ENCODE peak calls at places on chromosomes 3 and 15, in ten cellular contexts. One of them, this sample, is unnamed.

GRCh38 chr3:8574040-8574669 is 70.4 kb downstream of the SSUH2 start:
- DNase-seq in GM23338: no peak
- DNase-seq in cardiac fibroblast: no peak
- DNase-seq in A549: no peak
- DNase-seq in activated B cell treated with CpG ODN at 0.5 μM for 24 hours: no peak
- DNase-seq in testis: no peak
- DNase-seq in HCT116: no peak
- DNase-seq in foreskin fibroblast: no peak
- DNase-seq in Peyer's patch: no peak
- DNase-seq in lower lobe of right lung: no peak
- DNase-seq in this sample: no peak

GRCh38 chr3:99544819-99545281 is 93.5 kb upstream of the COL8A1 start:
- DNase-seq in GM23338: no peak
- DNase-seq in cardiac fibroblast: peak; percentile 71
- DNase-seq in A549: no peak
- DNase-seq in activated B cell treated with CpG ODN at 0.5 μM for 24 hours: no peak
- DNase-seq in testis: peak; percentile 20
- DNase-seq in HCT116: no peak
- DNase-seq in foreskin fibroblast: peak; percentile 70
- DNase-seq in Peyer's patch: no peak
- DNase-seq in lower lobe of right lung: no peak
- DNase-seq in this sample: no peak

GRCh38 chr3:185658504-185658912 is 72.4 kb downstream of the SENP2 start:
- DNase-seq in GM23338: no peak
- DNase-seq in cardiac fibroblast: peak; percentile 98
- DNase-seq in A549: peak; percentile 13
- DNase-seq in activated B cell treated with CpG ODN at 0.5 μM for 24 hours: no peak
- DNase-seq in testis: peak; percentile 74
- DNase-seq in HCT116: no peak
- DNase-seq in foreskin fibroblast: peak; percentile 99
- DNase-seq in Peyer's patch: peak; percentile 80
- DNase-seq in lower lobe of right lung: no peak
- DNase-seq in this sample: no peak

GRCh38 chr3:112339609-112340008 is 6.7 kb downstream of the CD200 start:
- DNase-seq in GM23338: no peak
- DNase-seq in cardiac fibroblast: no peak
- DNase-seq in A549: no peak
- DNase-seq in activated B cell treated with CpG ODN at 0.5 μM for 24 hours: no peak
- DNase-seq in testis: no peak
- DNase-seq in HCT116: no peak
- DNase-seq in foreskin fibroblast: no peak
- DNase-seq in Peyer's patch: no peak
- DNase-seq in lower lobe of right lung: no peak
- DNase-seq in this sample: no peak

GRCh38 chr3:182180646-182181385 is 469.1 kb downstream of the SOX2 start:
- DNase-seq in GM23338: no peak
- DNase-seq in cardiac fibroblast: no peak
- DNase-seq in A549: no peak
- DNase-seq in activated B cell treated with CpG ODN at 0.5 μM for 24 hours: no peak
- DNase-seq in testis: no peak
- DNase-seq in HCT116: no peak
- DNase-seq in foreskin fibroblast: no peak
- DNase-seq in Peyer's patch: no peak
- DNase-seq in lower lobe of right lung: no peak
- DNase-seq in this sample: no peak

GRCh38 chr3:24435581-24435980 is 59.1 kb downstream of the THRB start:
- DNase-seq in GM23338: no peak
- DNase-seq in cardiac fibroblast: peak; percentile 29
- DNase-seq in A549: no peak
- DNase-seq in activated B cell treated with CpG ODN at 0.5 μM for 24 hours: no peak
- DNase-seq in testis: no peak
- DNase-seq in HCT116: no peak
- DNase-seq in foreskin fibroblast: no peak
- DNase-seq in Peyer's patch: no peak
- DNase-seq in lower lobe of right lung: no peak
- DNase-seq in this sample: no peak

GRCh38 chr3:113141543-113141942 is 69.8 kb upstream of the BOC start:
- DNase-seq in GM23338: no peak
- DNase-seq in cardiac fibroblast: no peak
- DNase-seq in A549: no peak
- DNase-seq in activated B cell treated with CpG ODN at 0.5 μM for 24 hours: no peak
- DNase-seq in testis: no peak
- DNase-seq in HCT116: no peak
- DNase-seq in foreskin fibroblast: no peak
- DNase-seq in Peyer's patch: no peak
- DNase-seq in lower lobe of right lung: no peak
- DNase-seq in this sample: no peak

GRCh38 chr3:179949428-179949827 is 87.3 kb downstream of the PEX5L start:
- DNase-seq in GM23338: peak; percentile 53
- DNase-seq in cardiac fibroblast: no peak
- DNase-seq in A549: no peak
- DNase-seq in activated B cell treated with CpG ODN at 0.5 μM for 24 hours: no peak
- DNase-seq in testis: no peak
- DNase-seq in HCT116: no peak
- DNase-seq in foreskin fibroblast: no peak
- DNase-seq in Peyer's patch: no peak
- DNase-seq in lower lobe of right lung: no peak
- DNase-seq in this sample: no peak

DNA sequence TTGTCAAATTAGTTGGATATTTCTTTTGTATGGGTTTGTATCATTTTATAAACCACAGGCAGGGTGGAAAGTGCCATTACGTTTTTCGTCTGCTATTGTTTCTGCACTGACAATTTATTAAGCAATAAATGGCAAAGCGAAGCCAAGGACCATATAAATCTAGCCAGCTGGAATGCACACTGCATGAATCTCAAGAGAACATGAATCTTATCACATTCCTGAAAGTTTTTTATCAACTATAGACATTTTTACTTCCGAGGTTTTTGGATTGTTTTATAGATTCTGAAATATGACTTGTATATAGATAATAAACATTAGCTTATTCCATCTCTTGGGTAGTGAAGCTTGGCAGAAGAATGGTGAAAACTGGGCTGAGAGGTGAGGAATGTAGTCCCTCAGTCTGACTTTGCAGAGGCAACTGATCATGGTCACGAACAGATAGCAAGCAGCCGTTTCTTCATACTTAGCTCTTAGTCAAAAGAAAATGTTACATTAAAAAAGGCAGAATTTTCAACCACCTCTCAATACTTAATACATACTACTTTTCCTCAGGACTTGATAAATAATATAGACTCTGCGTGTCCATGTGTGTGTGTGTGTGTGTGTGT is 102.7 kb downstream of the OSBPL10 start:
- DNase-seq in GM23338: no peak
- DNase-seq in cardiac fibroblast: peak; percentile 80
- DNase-seq in A549: no peak
- DNase-seq in activated B cell treated with CpG ODN at 0.5 μM for 24 hours: no peak
- DNase-seq in testis: no peak
- DNase-seq in HCT116: no peak
- DNase-seq in foreskin fibroblast: no peak
- DNase-seq in Peyer's patch: no peak
- DNase-seq in lower lobe of right lung: no peak
- DNase-seq in this sample: no peak
- TF ChIP-seq CTCF in GM23338: no peak
- TF ChIP-seq CTCF in cardiac fibroblast: no peak
- TF ChIP-seq CTCF in A549: no peak
- TF ChIP-seq CTCF in activated B cell treated with CpG ODN at 0.5 μM for 24 hours: no peak
- TF ChIP-seq CTCF in testis: no peak
- TF ChIP-seq CTCF in HCT116: no peak
- TF ChIP-seq CTCF in foreskin fibroblast: no peak
- TF ChIP-seq CTCF in Peyer's patch: no peak
- TF ChIP-seq CTCF in lower lobe of right lung: no peak
- TF ChIP-seq CTCF in this sample: no peak

DNA sequence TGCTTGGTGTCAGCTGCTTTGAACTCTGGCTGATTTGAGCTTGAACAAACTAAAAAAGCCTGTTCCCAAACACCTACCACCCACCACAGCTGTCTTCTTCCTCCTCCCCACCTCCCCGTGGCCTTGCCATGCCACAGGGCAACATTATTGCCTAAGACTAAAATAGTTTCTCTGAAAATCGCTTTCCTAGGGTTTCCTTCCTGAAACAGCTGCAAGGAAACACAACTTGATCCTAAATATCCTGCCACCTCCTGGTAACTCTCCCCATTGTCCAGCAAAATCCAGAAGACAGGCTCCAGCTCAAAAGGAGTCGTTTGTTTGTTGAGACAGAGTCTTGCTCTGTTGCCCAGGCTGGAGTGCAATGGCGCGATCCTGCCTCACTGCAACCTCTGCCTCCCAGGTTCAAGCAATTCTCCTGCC is 193.9 kb upstream of the TPM1 start:
- DNase-seq in GM23338: no peak
- DNase-seq in cardiac fibroblast: peak; percentile 46
- DNase-seq in A549: no peak
- DNase-seq in activated B cell treated with CpG ODN at 0.5 μM for 24 hours: no peak
- DNase-seq in testis: no peak
- DNase-seq in HCT116: no peak
- DNase-seq in foreskin fibroblast: peak; percentile 60
- DNase-seq in Peyer's patch: no peak
- DNase-seq in lower lobe of right lung: no peak
- DNase-seq in this sample: no peak
- TF ChIP-seq CTCF in GM23338: no peak
- TF ChIP-seq CTCF in cardiac fibroblast: no peak
- TF ChIP-seq CTCF in A549: peak; percentile 31
- TF ChIP-seq CTCF in activated B cell treated with CpG ODN at 0.5 μM for 24 hours: no peak
- TF ChIP-seq CTCF in testis: no peak
- TF ChIP-seq CTCF in HCT116: no peak
- TF ChIP-seq CTCF in foreskin fibroblast: no peak
- TF ChIP-seq CTCF in Peyer's patch: no peak
- TF ChIP-seq CTCF in lower lobe of right lung: peak; percentile 7
- TF ChIP-seq CTCF in this sample: no peak

GRCh38 chr15:49814709-49815108 is 193.9 kb downstream of the DTWD1 start:
- DNase-seq in GM23338: no peak
- DNase-seq in cardiac fibroblast: no peak
- DNase-seq in A549: no peak
- DNase-seq in activated B cell treated with CpG ODN at 0.5 μM for 24 hours: no peak
- DNase-seq in testis: no peak
- DNase-seq in HCT116: no peak
- DNase-seq in foreskin fibroblast: no peak
- DNase-seq in Peyer's patch: no peak
- DNase-seq in lower lobe of right lung: no peak
- DNase-seq in this sample: no peak

GRCh38 chr15:49813615-49814014 is 192.8 kb downstream of the DTWD1 start:
- DNase-seq in GM23338: no peak
- DNase-seq in cardiac fibroblast: no peak
- DNase-seq in A549: no peak
- DNase-seq in activated B cell treated with CpG ODN at 0.5 μM for 24 hours: no peak
- DNase-seq in testis: no peak
- DNase-seq in HCT116: no peak
- DNase-seq in foreskin fibroblast: no peak
- DNase-seq in Peyer's patch: no peak
- DNase-seq in lower lobe of right lung: no peak
- DNase-seq in this sample: no peak

GRCh38 chr15:49809894-49810594 is 189.2 kb downstream of the DTWD1 start:
- DNase-seq in GM23338: no peak
- DNase-seq in cardiac fibroblast: no peak
- DNase-seq in A549: no peak
- DNase-seq in activated B cell treated with CpG ODN at 0.5 μM for 24 hours: no peak
- DNase-seq in testis: no peak
- DNase-seq in HCT116: no peak
- DNase-seq in foreskin fibroblast: no peak
- DNase-seq in Peyer's patch: no peak
- DNase-seq in lower lobe of right lung: no peak
- DNase-seq in this sample: no peak

GRCh38 chr15:49808341-49808740 is 187.5 kb downstream of the DTWD1 start:
- DNase-seq in GM23338: no peak
- DNase-seq in cardiac fibroblast: no peak
- DNase-seq in A549: no peak
- DNase-seq in activated B cell treated with CpG ODN at 0.5 μM for 24 hours: no peak
- DNase-seq in testis: no peak
- DNase-seq in HCT116: no peak
- DNase-seq in foreskin fibroblast: no peak
- DNase-seq in Peyer's patch: no peak
- DNase-seq in lower lobe of right lung: no peak
- DNase-seq in this sample: no peak

GRCh38 chr15:49810651-49811175 is 189.9 kb downstream of the DTWD1 start:
- DNase-seq in GM23338: no peak
- DNase-seq in cardiac fibroblast: peak; percentile 29
- DNase-seq in A549: no peak
- DNase-seq in activated B cell treated with CpG ODN at 0.5 μM for 24 hours: no peak
- DNase-seq in testis: no peak
- DNase-seq in HCT116: no peak
- DNase-seq in foreskin fibroblast: no peak
- DNase-seq in Peyer's patch: no peak
- DNase-seq in lower lobe of right lung: no peak
- DNase-seq in this sample: no peak
- TF ChIP-seq CTCF in GM23338: no peak
- TF ChIP-seq CTCF in cardiac fibroblast: no peak
- TF ChIP-seq CTCF in A549: no peak
- TF ChIP-seq CTCF in activated B cell treated with CpG ODN at 0.5 μM for 24 hours: no peak
- TF ChIP-seq CTCF in testis: no peak
- TF ChIP-seq CTCF in HCT116: no peak
- TF ChIP-seq CTCF in foreskin fibroblast: no peak
- TF ChIP-seq CTCF in Peyer's patch: no peak
- TF ChIP-seq CTCF in lower lobe of right lung: no peak
- TF ChIP-seq CTCF in this sample: no peak

GRCh38 chr15:89088605-89089315 is 504 bp downstream of the ABHD2 start:
- DNase-seq in GM23338: peak; percentile 42
- DNase-seq in cardiac fibroblast: no peak
- DNase-seq in A549: no peak
- DNase-seq in activated B cell treated with CpG ODN at 0.5 μM for 24 hours: no peak
- DNase-seq in testis: no peak
- DNase-seq in HCT116: no peak
- DNase-seq in foreskin fibroblast: peak; percentile 53
- DNase-seq in Peyer's patch: peak; percentile 61
- DNase-seq in lower lobe of right lung: peak; percentile 62
- DNase-seq in this sample: peak; percentile 72

GRCh38 chr15:89089316-89090230 is 1.3 kb downstream of the ABHD2 start:
- DNase-seq in GM23338: no peak
- DNase-seq in cardiac fibroblast: no peak
- DNase-seq in A549: no peak
- DNase-seq in activated B cell treated with CpG ODN at 0.5 μM for 24 hours: no peak
- DNase-seq in testis: no peak
- DNase-seq in HCT116: no peak
- DNase-seq in foreskin fibroblast: no peak
- DNase-seq in Peyer's patch: no peak
- DNase-seq in lower lobe of right lung: no peak
- DNase-seq in this sample: no peak

GRCh38 chr15:89093509-89093908 is 5.3 kb downstream of the ABHD2 start:
- DNase-seq in GM23338: no peak
- DNase-seq in cardiac fibroblast: no peak
- DNase-seq in A549: no peak
- DNase-seq in activated B cell treated with CpG ODN at 0.5 μM for 24 hours: no peak
- DNase-seq in testis: no peak
- DNase-seq in HCT116: no peak
- DNase-seq in foreskin fibroblast: no peak
- DNase-seq in Peyer's patch: no peak
- DNase-seq in lower lobe of right lung: no peak
- DNase-seq in this sample: no peak

GRCh38 chr15:89091667-89092220 is 3.5 kb downstream of the ABHD2 start:
- DNase-seq in GM23338: no peak
- DNase-seq in cardiac fibroblast: no peak
- DNase-seq in A549: no peak
- DNase-seq in activated B cell treated with CpG ODN at 0.5 μM for 24 hours: no peak
- DNase-seq in testis: no peak
- DNase-seq in HCT116: no peak
- DNase-seq in foreskin fibroblast: no peak
- DNase-seq in Peyer's patch: no peak
- DNase-seq in lower lobe of right lung: no peak
- DNase-seq in this sample: no peak

DNA sequence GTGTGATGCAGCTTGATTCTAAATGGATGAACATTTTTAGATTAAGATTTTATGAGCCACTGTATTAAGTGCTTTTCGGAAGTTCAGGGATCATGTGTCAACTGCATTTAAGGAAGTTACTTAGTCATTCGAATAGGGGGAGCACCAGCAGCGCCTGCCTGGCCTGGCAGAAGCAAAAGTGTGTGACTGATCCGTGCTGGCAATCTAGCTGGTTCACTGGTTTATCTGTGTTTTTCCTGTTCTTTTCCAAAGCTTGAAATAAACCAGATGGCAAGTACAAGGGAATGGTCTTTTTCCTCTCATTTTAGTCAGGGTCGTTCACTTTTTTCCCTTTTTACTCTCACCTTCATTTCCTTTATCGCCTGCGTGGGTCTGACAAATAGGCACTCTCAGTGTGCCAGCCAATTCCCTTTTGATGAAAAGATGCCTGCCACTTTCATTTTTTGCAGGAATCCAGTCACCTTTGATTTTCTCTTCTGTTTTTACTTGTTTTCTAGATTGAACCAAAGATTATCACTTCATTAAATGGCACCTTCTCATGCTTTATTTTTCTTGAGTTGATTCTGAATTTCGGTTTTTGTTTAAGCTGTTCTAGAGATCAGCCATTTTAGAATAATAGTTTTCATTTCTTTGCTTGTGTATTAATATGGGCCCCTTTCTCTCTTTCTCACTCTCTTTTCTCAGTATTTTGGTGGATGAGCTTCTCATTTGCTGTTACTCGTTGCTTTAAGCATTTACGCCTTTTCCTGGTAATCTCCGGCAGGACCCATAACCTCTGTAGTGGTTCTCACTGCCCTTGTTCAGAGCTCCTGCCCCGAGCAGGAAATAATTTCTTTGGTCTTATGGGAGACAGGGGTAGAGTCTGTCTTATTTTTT is 2.8 kb downstream of the ABHD2 start:
- DNase-seq in GM23338: no peak
- DNase-seq in cardiac fibroblast: peak; percentile 89
- DNase-seq in A549: no peak
- DNase-seq in activated B cell treated with CpG ODN at 0.5 μM for 24 hours: peak; percentile 23
- DNase-seq in testis: peak; percentile 67
- DNase-seq in HCT116: no peak
- DNase-seq in foreskin fibroblast: peak; percentile 91
- DNase-seq in Peyer's patch: peak; percentile 87
- DNase-seq in lower lobe of right lung: peak; percentile 85
- DNase-seq in this sample: no peak
- TF ChIP-seq CTCF in GM23338: peak; percentile 1
- TF ChIP-seq CTCF in cardiac fibroblast: no peak
- TF ChIP-seq CTCF in A549: peak; percentile 33
- TF ChIP-seq CTCF in activated B cell treated with CpG ODN at 0.5 μM for 24 hours: no peak
- TF ChIP-seq CTCF in testis: no peak
- TF ChIP-seq CTCF in HCT116: no peak
- TF ChIP-seq CTCF in foreskin fibroblast: no peak
- TF ChIP-seq CTCF in Peyer's patch: no peak
- TF ChIP-seq CTCF in lower lobe of right lung: no peak
- TF ChIP-seq CTCF in this sample: no peak